ENCODE peak calls at places on chromosome 7, in four cellular contexts. One of them, this sample, is unnamed.

GRCh38 chr7:69467826-69468225 is 130.4 kb upstream of the AUTS2 start:
- DNase-seq in activated CD8-positive, alpha-beta memory T cell treated with anti-CD3 and anti-CD28 coated beads for 1 hour: no peak
- DNase-seq in NCI-H1694: no peak
- DNase-seq in activated naive CD4-positive, alpha-beta T cell: no peak
- DNase-seq in this sample: no peak

GRCh38 chr7:36083626-36084380 is 69.3 kb upstream of the EEPD1 start:
- DNase-seq in activated CD8-positive, alpha-beta memory T cell treated with anti-CD3 and anti-CD28 coated beads for 1 hour: no peak
- DNase-seq in NCI-H1694: no peak
- DNase-seq in activated naive CD4-positive, alpha-beta T cell: no peak
- DNase-seq in this sample: no peak

GRCh38 chr7:90270431-90271178 is 25.6 kb downstream of the CFAP69 start:
- DNase-seq in activated CD8-positive, alpha-beta memory T cell treated with anti-CD3 and anti-CD28 coated beads for 1 hour: no peak
- DNase-seq in NCI-H1694: no peak
- DNase-seq in activated naive CD4-positive, alpha-beta T cell: no peak
- DNase-seq in this sample: no peak

GRCh38 chr7:26060713-26061339 is 91.2 kb upstream of the NFE2L3 start:
- DNase-seq in activated CD8-positive, alpha-beta memory T cell treated with anti-CD3 and anti-CD28 coated beads for 1 hour: no peak
- DNase-seq in NCI-H1694: no peak
- DNase-seq in activated naive CD4-positive, alpha-beta T cell: no peak
- DNase-seq in this sample: no peak

GRCh38 chr7:43960933-43961332 is 34.7 kb downstream of the UBE2D4 start:
- DNase-seq in activated CD8-positive, alpha-beta memory T cell treated with anti-CD3 and anti-CD28 coated beads for 1 hour: no peak
- DNase-seq in NCI-H1694: no peak
- DNase-seq in activated naive CD4-positive, alpha-beta T cell: no peak
- DNase-seq in this sample: no peak

GRCh38 chr7:48299580-48300169 is 128.4 kb downstream of the ABCA13 start:
- DNase-seq in activated CD8-positive, alpha-beta memory T cell treated with anti-CD3 and anti-CD28 coated beads for 1 hour: no peak
- DNase-seq in NCI-H1694: no peak
- DNase-seq in activated naive CD4-positive, alpha-beta T cell: no peak
- DNase-seq in this sample: no peak

GRCh38 chr7:157816526-157817250 is 479.9 kb downstream of the DNAJB6 start:
- DNase-seq in activated CD8-positive, alpha-beta memory T cell treated with anti-CD3 and anti-CD28 coated beads for 1 hour: no peak
- DNase-seq in NCI-H1694: no peak
- DNase-seq in activated naive CD4-positive, alpha-beta T cell: no peak
- DNase-seq in this sample: no peak

GRCh38 chr7:139855498-139856270 is 26.6 kb downstream of the TBXAS1 start:
- DNase-seq in activated CD8-positive, alpha-beta memory T cell treated with anti-CD3 and anti-CD28 coated beads for 1 hour: no peak
- DNase-seq in NCI-H1694: no peak
- DNase-seq in activated naive CD4-positive, alpha-beta T cell: no peak
- DNase-seq in this sample: no peak

GRCh38 chr7:76393116-76394031 is 16.1 kb downstream of the SSC4D start:
- DNase-seq in activated CD8-positive, alpha-beta memory T cell treated with anti-CD3 and anti-CD28 coated beads for 1 hour: peak
- DNase-seq in NCI-H1694: peak
- DNase-seq in activated naive CD4-positive, alpha-beta T cell: peak
- DNase-seq in this sample: peak

GRCh38 chr7:150979706-150980390 is 1.7 kb upstream of the KCNH2 start:
- DNase-seq in activated CD8-positive, alpha-beta memory T cell treated with anti-CD3 and anti-CD28 coated beads for 1 hour: no peak
- DNase-seq in NCI-H1694: no peak
- DNase-seq in activated naive CD4-positive, alpha-beta T cell: no peak
- DNase-seq in this sample: no peak

GRCh38 chr7:43612599-43613589 is 30.0 kb downstream of the STK17A start:
- DNase-seq in activated CD8-positive, alpha-beta memory T cell treated with anti-CD3 and anti-CD28 coated beads for 1 hour: no peak
- DNase-seq in NCI-H1694: no peak
- DNase-seq in activated naive CD4-positive, alpha-beta T cell: no peak
- DNase-seq in this sample: no peak

GRCh38 chr7:44277391-44277790 is 48.0 kb downstream of the CAMK2B start:
- DNase-seq in activated CD8-positive, alpha-beta memory T cell treated with anti-CD3 and anti-CD28 coated beads for 1 hour: no peak
- DNase-seq in NCI-H1694: no peak
- DNase-seq in activated naive CD4-positive, alpha-beta T cell: no peak
- DNase-seq in this sample: no peak

GRCh38 chr7:954330-955238 is at the start of gene ADAP1:
- DNase-seq in activated CD8-positive, alpha-beta memory T cell treated with anti-CD3 and anti-CD28 coated beads for 1 hour: peak
- DNase-seq in NCI-H1694: no peak
- DNase-seq in activated naive CD4-positive, alpha-beta T cell: no peak
- DNase-seq in this sample: no peak

GRCh38 chr7:151738925-151739324 is 138.0 kb downstream of the PRKAG2 start:
- DNase-seq in activated CD8-positive, alpha-beta memory T cell treated with anti-CD3 and anti-CD28 coated beads for 1 hour: no peak
- DNase-seq in NCI-H1694: no peak
- DNase-seq in activated naive CD4-positive, alpha-beta T cell: no peak
- DNase-seq in this sample: no peak

GRCh38 chr7:143980746-143981510 is 19.2 kb upstream of the OR6B1 start:
- DNase-seq in activated CD8-positive, alpha-beta memory T cell treated with anti-CD3 and anti-CD28 coated beads for 1 hour: no peak
- DNase-seq in NCI-H1694: no peak
- DNase-seq in activated naive CD4-positive, alpha-beta T cell: no peak
- DNase-seq in this sample: no peak

GRCh38 chr7:155414508-155414907 is 43.4 kb upstream of the EN2 start:
- DNase-seq in activated CD8-positive, alpha-beta memory T cell treated with anti-CD3 and anti-CD28 coated beads for 1 hour: no peak
- DNase-seq in NCI-H1694: no peak
- DNase-seq in activated naive CD4-positive, alpha-beta T cell: no peak
- DNase-seq in this sample: no peak

GRCh38 chr7:121002-121401 is 71.4 kb upstream of the FAM20C start:
- DNase-seq in activated CD8-positive, alpha-beta memory T cell treated with anti-CD3 and anti-CD28 coated beads for 1 hour: no peak
- DNase-seq in NCI-H1694: no peak
- DNase-seq in activated naive CD4-positive, alpha-beta T cell: no peak
- DNase-seq in this sample: no peak

GRCh38 chr7:1228535-1229333 is 3.9 kb upstream of the UNCX start:
- DNase-seq in activated CD8-positive, alpha-beta memory T cell treated with anti-CD3 and anti-CD28 coated beads for 1 hour: no peak
- DNase-seq in NCI-H1694: no peak
- DNase-seq in activated naive CD4-positive, alpha-beta T cell: no peak
- DNase-seq in this sample: no peak

GRCh38 chr7:105854516-105854915 is 21.9 kb downstream of the ATXN7L1 start:
- DNase-seq in activated CD8-positive, alpha-beta memory T cell treated with anti-CD3 and anti-CD28 coated beads for 1 hour: no peak
- DNase-seq in NCI-H1694: peak
- DNase-seq in activated naive CD4-positive, alpha-beta T cell: no peak
- DNase-seq in this sample: no peak

GRCh38 chr7:18166002-18166401 is 138.4 kb upstream of the PRPS1L1 start:
- DNase-seq in activated CD8-positive, alpha-beta memory T cell treated with anti-CD3 and anti-CD28 coated beads for 1 hour: no peak
- DNase-seq in NCI-H1694: no peak
- DNase-seq in activated naive CD4-positive, alpha-beta T cell: no peak
- DNase-seq in this sample: no peak

GRCh38 chr7:149742075-149742701 is 31.2 kb downstream of the ZNF467 start:
- DNase-seq in activated CD8-positive, alpha-beta memory T cell treated with anti-CD3 and anti-CD28 coated beads for 1 hour: peak
- DNase-seq in NCI-H1694: peak
- DNase-seq in activated naive CD4-positive, alpha-beta T cell: peak
- DNase-seq in this sample: no peak

GRCh38 chr7:2212906-2213305 is 19.8 kb downstream of the MAD1L1 start:
- DNase-seq in activated CD8-positive, alpha-beta memory T cell treated with anti-CD3 and anti-CD28 coated beads for 1 hour: no peak
- DNase-seq in NCI-H1694: no peak
- DNase-seq in activated naive CD4-positive, alpha-beta T cell: no peak
- DNase-seq in this sample: no peak

GRCh38 chr7:158648787-158649186 is 55.8 kb downstream of the NCAPG2 start:
- DNase-seq in activated CD8-positive, alpha-beta memory T cell treated with anti-CD3 and anti-CD28 coated beads for 1 hour: no peak
- DNase-seq in NCI-H1694: no peak
- DNase-seq in activated naive CD4-positive, alpha-beta T cell: no peak
- DNase-seq in this sample: no peak

GRCh38 chr7:127514499-127514898 is 70.9 kb downstream of the GCC1 start:
- DNase-seq in activated CD8-positive, alpha-beta memory T cell treated with anti-CD3 and anti-CD28 coated beads for 1 hour: no peak
- DNase-seq in NCI-H1694: peak
- DNase-seq in activated naive CD4-positive, alpha-beta T cell: no peak
- DNase-seq in this sample: no peak

GRCh38 chr7:44367475-44368030 is 42.2 kb upstream of the CAMK2B start:
- DNase-seq in activated CD8-positive, alpha-beta memory T cell treated with anti-CD3 and anti-CD28 coated beads for 1 hour: no peak
- DNase-seq in NCI-H1694: no peak
- DNase-seq in activated naive CD4-positive, alpha-beta T cell: no peak
- DNase-seq in this sample: no peak

GRCh38 chr7:78149787-78150186 is 351.2 kb downstream of the PHTF2 start:
- DNase-seq in activated CD8-positive, alpha-beta memory T cell treated with anti-CD3 and anti-CD28 coated beads for 1 hour: no peak
- DNase-seq in NCI-H1694: no peak
- DNase-seq in activated naive CD4-positive, alpha-beta T cell: no peak
- DNase-seq in this sample: no peak

GRCh38 chr7:380226-380550 is 90.2 kb downstream of the FOXL3 start:
- DNase-seq in activated CD8-positive, alpha-beta memory T cell treated with anti-CD3 and anti-CD28 coated beads for 1 hour: no peak
- DNase-seq in NCI-H1694: no peak
- DNase-seq in activated naive CD4-positive, alpha-beta T cell: no peak
- DNase-seq in this sample: no peak

GRCh38 chr7:19339512-19339911 is 194.3 kb upstream of the FERD3L start:
- DNase-seq in activated CD8-positive, alpha-beta memory T cell treated with anti-CD3 and anti-CD28 coated beads for 1 hour: no peak
- DNase-seq in NCI-H1694: no peak
- DNase-seq in activated naive CD4-positive, alpha-beta T cell: no peak
- DNase-seq in this sample: no peak

GRCh38 chr7:19375986-19376385 is 230.8 kb upstream of the FERD3L start:
- DNase-seq in activated CD8-positive, alpha-beta memory T cell treated with anti-CD3 and anti-CD28 coated beads for 1 hour: no peak
- DNase-seq in NCI-H1694: no peak
- DNase-seq in activated naive CD4-positive, alpha-beta T cell: no peak
- DNase-seq in this sample: no peak

GRCh38 chr7:46969303-46970130 is 612.4 kb downstream of the TNS3 start:
- DNase-seq in activated CD8-positive, alpha-beta memory T cell treated with anti-CD3 and anti-CD28 coated beads for 1 hour: no peak
- DNase-seq in NCI-H1694: no peak
- DNase-seq in activated naive CD4-positive, alpha-beta T cell: no peak
- DNase-seq in this sample: no peak

GRCh38 chr7:44210107-44210506 is 9.3 kb downstream of the YKT6 start:
- DNase-seq in activated CD8-positive, alpha-beta memory T cell treated with anti-CD3 and anti-CD28 coated beads for 1 hour: no peak
- DNase-seq in NCI-H1694: no peak
- DNase-seq in activated naive CD4-positive, alpha-beta T cell: no peak
- DNase-seq in this sample: no peak

GRCh38 chr7:135463905-135464304 is 46.0 kb downstream of the CNOT4 start:
- DNase-seq in activated CD8-positive, alpha-beta memory T cell treated with anti-CD3 and anti-CD28 coated beads for 1 hour: no peak
- DNase-seq in NCI-H1694: no peak
- DNase-seq in activated naive CD4-positive, alpha-beta T cell: no peak
- DNase-seq in this sample: no peak

GRCh38 chr7:106167439-106168136 is 55.5 kb upstream of the SYPL1 start:
- DNase-seq in activated CD8-positive, alpha-beta memory T cell treated with anti-CD3 and anti-CD28 coated beads for 1 hour: no peak
- DNase-seq in NCI-H1694: no peak
- DNase-seq in activated naive CD4-positive, alpha-beta T cell: no peak
- DNase-seq in this sample: no peak

GRCh38 chr7:137965942-137966624 is 35.8 kb downstream of the CREB3L2 start:
- DNase-seq in activated CD8-positive, alpha-beta memory T cell treated with anti-CD3 and anti-CD28 coated beads for 1 hour: no peak
- DNase-seq in NCI-H1694: no peak
- DNase-seq in activated naive CD4-positive, alpha-beta T cell: no peak
- DNase-seq in this sample: no peak

GRCh38 chr7:2015251-2015871 is 217.4 kb downstream of the MAD1L1 start:
- DNase-seq in activated CD8-positive, alpha-beta memory T cell treated with anti-CD3 and anti-CD28 coated beads for 1 hour: no peak
- DNase-seq in NCI-H1694: no peak
- DNase-seq in activated naive CD4-positive, alpha-beta T cell: no peak
- DNase-seq in this sample: no peak

GRCh38 chr7:2081526-2082356 is 151.0 kb downstream of the MAD1L1 start:
- DNase-seq in activated CD8-positive, alpha-beta memory T cell treated with anti-CD3 and anti-CD28 coated beads for 1 hour: no peak
- DNase-seq in NCI-H1694: no peak
- DNase-seq in activated naive CD4-positive, alpha-beta T cell: no peak
- DNase-seq in this sample: no peak

GRCh38 chr7:30562498-30562897 is 32.2 kb upstream of the GARS1 start:
- DNase-seq in activated CD8-positive, alpha-beta memory T cell treated with anti-CD3 and anti-CD28 coated beads for 1 hour: no peak
- DNase-seq in NCI-H1694: no peak
- DNase-seq in activated naive CD4-positive, alpha-beta T cell: no peak
- DNase-seq in this sample: no peak